ENCODE peak calls at places on chromosomes 7 and 10, in six cellular contexts. One of them, this sample, is unnamed.

GRCh38 chr10:23344251-23344841 is at the start of gene C10orf67:
- DNase-seq in stomach: no peak
- DNase-seq in lower lobe of right lung: peak; percentile 59
- DNase-seq in brain microvascular endothelial cell: peak; percentile 39
- DNase-seq in A549: peak; percentile 10
- DNase-seq in WERI-Rb-1: peak; percentile 47
- DNase-seq in this sample: no peak

GRCh38 chr10:7407368-7408002 is 3.3 kb downstream of the SFMBT2 start:
- DNase-seq in stomach: no peak
- DNase-seq in lower lobe of right lung: no peak
- DNase-seq in brain microvascular endothelial cell: no peak
- DNase-seq in A549: no peak
- DNase-seq in WERI-Rb-1: no peak
- DNase-seq in this sample: no peak

GRCh38 chr7:115332691-115333090 is 410.8 kb downstream of the MDFIC start:
- DNase-seq in stomach: no peak
- DNase-seq in lower lobe of right lung: no peak
- DNase-seq in brain microvascular endothelial cell: no peak
- DNase-seq in A549: no peak
- DNase-seq in WERI-Rb-1: no peak
- DNase-seq in this sample: no peak

GRCh38 chr10:31830887-31831286 is 97.7 kb downstream of the ARHGAP12 start:
- DNase-seq in stomach: no peak
- DNase-seq in lower lobe of right lung: no peak
- DNase-seq in brain microvascular endothelial cell: peak; percentile 8
- DNase-seq in A549: no peak
- DNase-seq in WERI-Rb-1: no peak
- DNase-seq in this sample: no peak

GRCh38 chr7:27840314-27840713 is 100.4 kb downstream of the TAX1BP1 start:
- DNase-seq in stomach: no peak
- DNase-seq in lower lobe of right lung: no peak
- DNase-seq in brain microvascular endothelial cell: no peak
- DNase-seq in A549: no peak
- DNase-seq in WERI-Rb-1: no peak
- DNase-seq in this sample: no peak

GRCh38 chr10:115653473-115653872 is 560.3 kb downstream of the ATRNL1 start:
- DNase-seq in stomach: no peak
- DNase-seq in lower lobe of right lung: no peak
- DNase-seq in brain microvascular endothelial cell: no peak
- DNase-seq in A549: no peak
- DNase-seq in WERI-Rb-1: no peak
- DNase-seq in this sample: no peak

GRCh38 chr7:98557538-98558031 is 59.5 kb upstream of the NPTX2 start:
- DNase-seq in stomach: no peak
- DNase-seq in lower lobe of right lung: no peak
- DNase-seq in brain microvascular endothelial cell: no peak
- DNase-seq in A549: no peak
- DNase-seq in WERI-Rb-1: no peak
- DNase-seq in this sample: no peak

GRCh38 chr7:111933614-111934013 is 272.6 kb downstream of the DOCK4 start:
- DNase-seq in stomach: no peak
- DNase-seq in lower lobe of right lung: no peak
- DNase-seq in brain microvascular endothelial cell: no peak
- DNase-seq in A549: no peak
- DNase-seq in WERI-Rb-1: no peak
- DNase-seq in this sample: no peak

GRCh38 chr7:149156898-149157297 is 9.6 kb downstream of the ZNF398 start:
- DNase-seq in stomach: no peak
- DNase-seq in lower lobe of right lung: no peak
- DNase-seq in brain microvascular endothelial cell: no peak
- DNase-seq in A549: no peak
- DNase-seq in WERI-Rb-1: no peak
- DNase-seq in this sample: no peak

GRCh38 chr10:33334170-33334838 is at the start of gene NRP1:
- DNase-seq in stomach: no peak
- DNase-seq in lower lobe of right lung: peak; percentile 57
- DNase-seq in brain microvascular endothelial cell: peak; percentile 24
- DNase-seq in A549: no peak
- DNase-seq in WERI-Rb-1: peak; percentile 6
- DNase-seq in this sample: no peak

GRCh38 chr7:30136339-30136738 is 1.6 kb downstream of the MTURN start:
- DNase-seq in stomach: no peak
- DNase-seq in lower lobe of right lung: no peak
- DNase-seq in brain microvascular endothelial cell: no peak
- DNase-seq in A549: no peak
- DNase-seq in WERI-Rb-1: no peak
- DNase-seq in this sample: no peak

GRCh38 chr7:50826371-50827172 is 43.9 kb upstream of the GRB10 start:
- DNase-seq in stomach: no peak
- DNase-seq in lower lobe of right lung: no peak
- DNase-seq in brain microvascular endothelial cell: peak; percentile 91
- DNase-seq in A549: peak; percentile 47
- DNase-seq in WERI-Rb-1: no peak
- DNase-seq in this sample: peak; percentile 53

GRCh38 chr10:49303711-49304110 is 4.7 kb downstream of the C10orf71 start:
- DNase-seq in stomach: no peak
- DNase-seq in lower lobe of right lung: no peak
- DNase-seq in brain microvascular endothelial cell: no peak
- DNase-seq in A549: no peak
- DNase-seq in WERI-Rb-1: no peak
- DNase-seq in this sample: no peak

GRCh38 chr10:22816298-22816653 is 101.9 kb upstream of the PIP4K2A start:
- DNase-seq in stomach: no peak
- DNase-seq in lower lobe of right lung: no peak
- DNase-seq in brain microvascular endothelial cell: peak; percentile 86
- DNase-seq in A549: peak; percentile 32
- DNase-seq in WERI-Rb-1: no peak
- DNase-seq in this sample: peak; percentile 86

GRCh38 chr10:72107325-72108003 is 19.1 kb upstream of the SPOCK2 start:
- DNase-seq in stomach: no peak
- DNase-seq in lower lobe of right lung: no peak
- DNase-seq in brain microvascular endothelial cell: no peak
- DNase-seq in A549: peak; percentile 17
- DNase-seq in WERI-Rb-1: no peak
- DNase-seq in this sample: peak; percentile 49

GRCh38 chr10:72812798-72813430 is 80.6 kb upstream of the OIT3 start:
- DNase-seq in stomach: no peak
- DNase-seq in lower lobe of right lung: no peak
- DNase-seq in brain microvascular endothelial cell: peak; percentile 49
- DNase-seq in A549: peak; percentile 15
- DNase-seq in WERI-Rb-1: no peak
- DNase-seq in this sample: peak; percentile 10

GRCh38 chr7:34991938-34992840 is 45.1 kb downstream of the DPY19L1 start:
- DNase-seq in stomach: no peak
- DNase-seq in lower lobe of right lung: no peak
- DNase-seq in brain microvascular endothelial cell: peak; percentile 71
- DNase-seq in A549: no peak
- DNase-seq in WERI-Rb-1: no peak
- DNase-seq in this sample: no peak

GRCh38 chr10:94997763-94998174 is 59.3 kb downstream of the CYP2C9 start:
- DNase-seq in stomach: no peak
- DNase-seq in lower lobe of right lung: no peak
- DNase-seq in brain microvascular endothelial cell: no peak
- DNase-seq in A549: no peak
- DNase-seq in WERI-Rb-1: no peak
- DNase-seq in this sample: no peak

GRCh38 chr7:2483495-2483894 is 7.3 kb upstream of the GRIFIN start:
- DNase-seq in stomach: no peak
- DNase-seq in lower lobe of right lung: no peak
- DNase-seq in brain microvascular endothelial cell: no peak
- DNase-seq in A549: no peak
- DNase-seq in WERI-Rb-1: no peak
- DNase-seq in this sample: no peak

GRCh38 chr10:108204528-108205313 is 1040.2 kb upstream of the SORCS1 start:
- DNase-seq in stomach: no peak
- DNase-seq in lower lobe of right lung: no peak
- DNase-seq in brain microvascular endothelial cell: no peak
- DNase-seq in A549: no peak
- DNase-seq in WERI-Rb-1: peak; percentile 60
- DNase-seq in this sample: no peak

GRCh38 chr10:1190791-1191490 is 134.8 kb downstream of the WDR37 start:
- DNase-seq in stomach: no peak
- DNase-seq in lower lobe of right lung: peak; percentile 13
- DNase-seq in brain microvascular endothelial cell: no peak
- DNase-seq in A549: no peak
- DNase-seq in WERI-Rb-1: no peak
- DNase-seq in this sample: no peak

GRCh38 chr10:89262331-89263020 is 10.9 kb upstream of the LIPA start:
- DNase-seq in stomach: no peak
- DNase-seq in lower lobe of right lung: no peak
- DNase-seq in brain microvascular endothelial cell: no peak
- DNase-seq in A549: no peak
- DNase-seq in WERI-Rb-1: no peak
- DNase-seq in this sample: no peak

GRCh38 chr10:2962194-2962593 is 105.2 kb upstream of the PFKP start:
- DNase-seq in stomach: no peak
- DNase-seq in lower lobe of right lung: no peak
- DNase-seq in brain microvascular endothelial cell: no peak
- DNase-seq in A549: no peak
- DNase-seq in WERI-Rb-1: no peak
- DNase-seq in this sample: no peak

GRCh38 chr10:80662429-80663211 is 124.9 kb downstream of the SH2D4B start:
- DNase-seq in stomach: peak; percentile 80
- DNase-seq in lower lobe of right lung: peak; percentile 83
- DNase-seq in brain microvascular endothelial cell: peak; percentile 91
- DNase-seq in A549: peak; percentile 87
- DNase-seq in WERI-Rb-1: peak; percentile 96
- DNase-seq in this sample: peak; percentile 16

GRCh38 chr10:5968681-5969453 is 8.5 kb downstream of the IL15RA start:
- DNase-seq in stomach: peak; percentile 22
- DNase-seq in lower lobe of right lung: peak; percentile 42
- DNase-seq in brain microvascular endothelial cell: no peak
- DNase-seq in A549: no peak
- DNase-seq in WERI-Rb-1: no peak
- DNase-seq in this sample: no peak

GRCh38 chr10:116269612-116270011 is 3.4 kb downstream of the GFRA1 start:
- DNase-seq in stomach: no peak
- DNase-seq in lower lobe of right lung: no peak
- DNase-seq in brain microvascular endothelial cell: no peak
- DNase-seq in A549: no peak
- DNase-seq in WERI-Rb-1: no peak
- DNase-seq in this sample: no peak

GRCh38 chr10:67664936-67665335 is 31.1 kb downstream of the CTNNA3 start:
- DNase-seq in stomach: no peak
- DNase-seq in lower lobe of right lung: no peak
- DNase-seq in brain microvascular endothelial cell: no peak
- DNase-seq in A549: no peak
- DNase-seq in WERI-Rb-1: no peak
- DNase-seq in this sample: no peak

GRCh38 chr7:129093867-129094456 is 39.1 kb upstream of the TNPO3 start:
- DNase-seq in stomach: no peak
- DNase-seq in lower lobe of right lung: no peak
- DNase-seq in brain microvascular endothelial cell: no peak
- DNase-seq in A549: no peak
- DNase-seq in WERI-Rb-1: no peak
- DNase-seq in this sample: no peak

GRCh38 chr7:50724526-50725520 is 57.9 kb downstream of the GRB10 start:
- DNase-seq in stomach: no peak
- DNase-seq in lower lobe of right lung: no peak
- DNase-seq in brain microvascular endothelial cell: no peak
- DNase-seq in A549: no peak
- DNase-seq in WERI-Rb-1: no peak
- DNase-seq in this sample: no peak

GRCh38 chr10:8539056-8539455 is 484.6 kb downstream of the GATA3 start:
- DNase-seq in stomach: no peak
- DNase-seq in lower lobe of right lung: no peak
- DNase-seq in brain microvascular endothelial cell: no peak
- DNase-seq in A549: no peak
- DNase-seq in WERI-Rb-1: no peak
- DNase-seq in this sample: peak; percentile 48

GRCh38 chr10:13684813-13685511 is 98.2 kb downstream of the PRPF18 start:
- DNase-seq in stomach: no peak
- DNase-seq in lower lobe of right lung: no peak
- DNase-seq in brain microvascular endothelial cell: no peak
- DNase-seq in A549: no peak
- DNase-seq in WERI-Rb-1: no peak
- DNase-seq in this sample: no peak

GRCh38 chr10:24723788-24724380 is at the start of gene ARHGAP21:
- DNase-seq in stomach: peak; percentile 71
- DNase-seq in lower lobe of right lung: peak; percentile 75
- DNase-seq in brain microvascular endothelial cell: peak; percentile 65
- DNase-seq in A549: peak; percentile 53
- DNase-seq in WERI-Rb-1: peak; percentile 47
- DNase-seq in this sample: no peak

GRCh38 chr7:32947420-32947983 is 9.7 kb upstream of the FKBP9 start:
- DNase-seq in stomach: no peak
- DNase-seq in lower lobe of right lung: no peak
- DNase-seq in brain microvascular endothelial cell: no peak
- DNase-seq in A549: no peak
- DNase-seq in WERI-Rb-1: no peak
- DNase-seq in this sample: no peak
- H3K27ac ChIP-seq in stomach: no peak overlapping the region
- H3K27ac ChIP-seq in lower lobe of right lung: no peak overlapping the region
- H3K27ac ChIP-seq in brain microvascular endothelial cell: no peak overlapping the region
- H3K27ac ChIP-seq in A549: no peak overlapping the region
- H3K27ac ChIP-seq in WERI-Rb-1: no peak overlapping the region
- H3K27ac ChIP-seq in this sample: no peak overlapping the region

GRCh38 chr7:134703241-134703594 is 56.6 kb downstream of the BPGM start:
- DNase-seq in stomach: no peak
- DNase-seq in lower lobe of right lung: no peak
- DNase-seq in brain microvascular endothelial cell: no peak
- DNase-seq in A549: no peak
- DNase-seq in WERI-Rb-1: no peak
- DNase-seq in this sample: no peak
- H3K27ac ChIP-seq in stomach: peak overlapping the region; percentile 86
- H3K27ac ChIP-seq in lower lobe of right lung: peak overlapping the region; percentile 46
- H3K27ac ChIP-seq in brain microvascular endothelial cell: peak overlapping the region; percentile 76
- H3K27ac ChIP-seq in A549: peak overlapping the region; percentile 15
- H3K27ac ChIP-seq in WERI-Rb-1: no peak overlapping the region
- H3K27ac ChIP-seq in this sample: no peak overlapping the region

GRCh38 chr10:119807960-119808697 is 64.5 kb downstream of the MCMBP start:
- DNase-seq in stomach: no peak
- DNase-seq in lower lobe of right lung: no peak
- DNase-seq in brain microvascular endothelial cell: peak; percentile 68
- DNase-seq in A549: no peak
- DNase-seq in WERI-Rb-1: no peak
- DNase-seq in this sample: no peak
- H3K27ac ChIP-seq in stomach: no peak overlapping the region
- H3K27ac ChIP-seq in lower lobe of right lung: no peak overlapping the region
- H3K27ac ChIP-seq in brain microvascular endothelial cell: no peak overlapping the region
- H3K27ac ChIP-seq in A549: no peak overlapping the region
- H3K27ac ChIP-seq in WERI-Rb-1: no peak overlapping the region
- H3K27ac ChIP-seq in this sample: peak overlapping the region; percentile 12

GRCh38 chr10:29595146-29595545 is 39.6 kb downstream of the SVIL start:
- DNase-seq in stomach: no peak
- DNase-seq in lower lobe of right lung: no peak
- DNase-seq in brain microvascular endothelial cell: no peak
- DNase-seq in A549: no peak
- DNase-seq in WERI-Rb-1: no peak
- DNase-seq in this sample: no peak
- H3K27ac ChIP-seq in stomach: no peak overlapping the region
- H3K27ac ChIP-seq in lower lobe of right lung: no peak overlapping the region
- H3K27ac ChIP-seq in brain microvascular endothelial cell: no peak overlapping the region
- H3K27ac ChIP-seq in A549: no peak overlapping the region
- H3K27ac ChIP-seq in WERI-Rb-1: no peak overlapping the region
- H3K27ac ChIP-seq in this sample: no peak overlapping the region

This sample was measured in epithelial cell of prostate.